ENCODE peak calls at places on chromosomes 7 and 10, in four cellular contexts. F is lower lobe of right lung, G is left lung, W is heart left ventricle. E is an unnamed sample.

GRCh38 chr10:8365935-8366911 is 311.7 kb downstream of the GATA3 start:
- DNase-seq in W (no peak), F (no peak), G (no peak), E (no peak)

GRCh38 chr10:99682032-99682431 is 22.7 kb downstream of the ENTPD7 start:
- DNase-seq in W (no peak), F (no peak), G (no peak), E (no peak)

GRCh38 chr7:21953766-21954165 is 8.1 kb upstream of the CDCA7L start:
- DNase-seq in G (no peak), F (no peak), W (no peak), E (no peak)

GRCh38 chr7:49630513-49630912 is 142.9 kb upstream of the VWC2 start:
- DNase-seq in W (peak; percentile 38), F (no peak), G (no peak), E (no peak)

GRCh38 chr7:22262538-22262937 is 94.4 kb downstream of the RAPGEF5 start:
- DNase-seq in F (no peak), W (no peak), G (no peak), E (no peak)

GRCh38 chr7:80491462-80491861 is 20.4 kb downstream of the GNAT3 start:
- DNase-seq in F (no peak), G (no peak), W (no peak), E (no peak)

GRCh38 chr10:12221323-12222298 is 25.6 kb downstream of the CDC123 start:
- DNase-seq in F (no peak), W (no peak), G (no peak), E (no peak)

GRCh38 chr10:101602767-101603398 is 14.8 kb downstream of the DPCD start:
- DNase-seq in G (peak; percentile 66), F (peak; percentile 77), W (peak; percentile 57), E (no peak)

GRCh38 chr7:159086301-159086925 is 58.3 kb downstream of the VIPR2 start:
- DNase-seq in W (peak; percentile 14), F (no peak), G (peak; percentile 10), E (no peak)

GRCh38 chr7:131574741-131575140 is 18.3 kb upstream of the PODXL start:
- DNase-seq in G (no peak), W (no peak), F (no peak), E (no peak)

GRCh38 chr7:87219545-87220025 is at the start of gene TMEM243:
- DNase-seq in F (peak; percentile 93), W (peak; percentile 85), G (peak; percentile 93), E (peak; percentile 13)
- H3K27ac ChIP-seq in F (peak within 1 kb of the TSS; percentile 93), W (peak within 1 kb of the TSS; percentile 73), G (peak within 1 kb of the TSS; percentile 94), E (peak within 1 kb of the TSS; percentile 79)

DNA sequence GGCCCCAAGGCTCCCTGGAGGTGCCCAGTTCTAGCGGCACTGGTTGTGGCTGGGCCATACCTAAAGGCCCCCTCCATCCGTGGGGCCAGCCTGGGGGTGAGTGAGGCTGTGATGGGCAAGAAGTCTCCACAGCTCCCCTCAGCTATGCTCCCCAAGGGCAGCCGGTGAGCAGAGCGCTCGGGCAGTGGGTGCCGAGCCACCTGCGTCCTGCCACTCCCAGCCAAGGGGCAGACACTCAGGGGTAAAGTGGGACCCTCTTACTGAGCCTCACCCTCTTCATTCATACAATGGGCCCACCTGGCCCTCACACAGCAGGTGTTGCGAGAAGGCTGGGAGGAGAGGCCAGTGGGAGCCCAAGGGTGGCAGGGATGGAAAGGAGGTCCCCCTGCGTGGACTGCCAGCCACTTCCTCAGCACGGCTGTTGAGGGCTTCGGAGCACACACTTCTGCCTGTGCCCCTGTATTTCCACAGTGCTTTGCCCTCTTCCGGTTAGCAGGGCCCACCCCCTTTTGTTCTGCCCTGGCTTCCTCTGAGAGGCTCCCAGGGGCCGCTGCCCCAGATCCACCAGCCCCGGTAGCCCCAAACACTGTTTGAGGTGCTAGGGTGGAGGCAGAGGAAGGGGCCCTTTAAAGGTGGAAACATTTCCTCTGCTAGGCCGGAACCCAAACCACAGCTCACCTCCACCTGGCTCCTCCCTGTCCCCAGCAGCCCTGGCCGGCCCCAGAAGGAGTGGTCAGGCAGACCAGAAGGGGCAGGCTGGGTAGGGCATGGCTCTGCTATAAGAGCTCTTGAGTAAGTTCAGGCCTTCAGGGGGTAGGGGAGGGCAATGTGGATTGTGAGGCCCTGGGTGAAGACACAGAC is 16.4 kb upstream of the C10orf105 start:
- DNase-seq in F (no peak), W (no peak), G (peak; percentile 67), E (no peak)
- H3K4me1 ChIP-seq in F (peaks cover 45% of the 10 kb centered on the region), W (peaks cover 84% of the 10 kb centered on the region), G (peaks cover 80% of the 10 kb centered on the region), E (no peaks in the 10 kb centered on the region)

DNA sequence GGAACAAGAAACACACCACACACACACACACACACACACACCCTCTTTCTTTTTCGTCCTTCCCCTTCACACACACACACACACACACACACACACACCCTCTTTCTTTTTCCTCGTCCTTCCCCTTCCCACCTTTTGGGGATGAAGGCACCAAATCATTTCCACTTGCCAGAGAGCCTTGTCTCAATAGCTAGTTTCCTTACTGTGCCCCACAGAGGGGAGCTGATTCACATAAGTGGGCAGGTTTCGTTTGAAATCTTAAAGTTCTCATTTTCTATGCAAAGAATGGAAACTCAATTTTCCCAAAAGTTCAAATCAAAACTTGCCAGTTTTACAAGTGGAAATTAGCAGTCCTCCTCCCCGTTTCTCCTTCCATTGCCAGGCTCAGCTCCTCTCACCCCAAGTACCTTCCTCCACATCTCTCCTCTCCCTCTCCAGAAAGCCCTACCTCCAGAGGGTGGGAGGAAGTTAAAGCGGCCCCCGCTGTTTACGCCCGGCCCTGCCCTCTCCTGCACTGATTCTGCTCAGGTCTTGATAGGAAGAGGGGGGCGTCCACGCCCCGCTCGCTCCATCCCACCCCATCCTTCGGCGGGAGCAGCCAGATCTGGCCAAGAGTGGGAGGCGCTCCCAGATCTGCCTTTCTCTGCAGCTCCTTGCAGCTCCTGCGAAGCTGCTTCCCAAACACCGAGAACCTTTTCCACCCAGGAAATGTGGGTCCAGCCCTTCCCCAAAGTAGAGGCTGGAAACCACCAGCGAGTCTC is 1.3 kb downstream of the CTTNBP2 start:
- DNase-seq in G (no peak), W (peak; percentile 18), F (no peak), E (no peak)
- H3K4me3 ChIP-seq in G (peak overlapping the region; percentile 56), W (peak overlapping the region; percentile 69), F (peak overlapping the region; percentile 69), E (peak overlapping the region; percentile 95)

DNA sequence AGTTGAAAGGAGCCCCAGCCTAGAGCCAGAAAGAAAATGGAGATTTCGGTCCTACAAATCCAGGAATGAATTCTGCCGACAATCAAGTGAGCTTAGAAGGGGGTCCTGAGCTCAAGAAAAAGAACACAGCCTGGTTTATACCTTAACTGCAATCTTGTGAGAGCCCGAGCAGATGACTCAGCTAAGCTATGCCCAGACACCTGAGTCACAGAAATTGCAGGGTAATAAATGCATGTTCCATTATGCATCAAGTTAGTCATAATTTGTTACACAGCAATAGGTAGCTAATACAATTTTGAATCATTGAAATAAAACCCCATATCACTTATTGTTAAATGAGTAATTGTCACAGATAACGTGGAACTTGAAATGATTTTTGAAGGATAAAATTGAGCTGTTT is 111.8 kb upstream of the FOXP2 start:
- DNase-seq in F (no peak), W (no peak), G (no peak), E (no peak)
- H3K27ac ChIP-seq in F (no peak overlapping the region), W (no peak overlapping the region), G (no peak overlapping the region), E (no peak overlapping the region)

DNA sequence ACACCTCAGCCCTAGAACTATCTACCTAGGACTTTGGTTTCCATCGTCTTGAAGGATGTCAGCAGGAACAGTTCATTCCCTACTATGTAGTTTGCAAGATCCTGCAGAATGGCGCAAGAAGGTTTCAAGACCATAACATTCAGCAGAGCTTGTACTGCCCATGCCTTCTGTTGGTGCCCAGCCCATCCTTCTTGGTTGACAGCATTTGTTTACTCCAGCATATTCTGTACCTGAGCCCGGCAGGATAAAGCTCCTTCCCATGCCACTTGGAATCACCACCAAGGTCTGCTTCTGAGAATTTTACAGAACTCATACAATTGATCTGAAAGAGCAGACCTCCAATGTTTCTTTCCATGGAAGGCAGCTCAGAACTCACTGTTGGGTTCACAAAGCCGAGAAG is 150.8 kb downstream of the ARID5B start:
- DNase-seq in F (no peak), W (no peak), G (no peak), E (no peak)
- H3K4me1 ChIP-seq in F (peaks cover 74% of the 10 kb centered on the region), W (peaks cover 96% of the 10 kb centered on the region), G (peaks cover 85% of the 10 kb centered on the region), E (peaks cover 64% of the 10 kb centered on the region)

E was measured in thoracic aorta.